ENCODE peak calls at places on chromosomes 13 and 19, in nine cellular contexts. X, F, S, N, A, C, E, T and G are unnamed samples.
A peak's percentile ranks its signal among the peaks of the same experiment; 100 is the strongest.

GRCh38 chr19:14472202-14472961 is 2.8 kb downstream of the PTGER1 start:
- DNase-seq in E (peak; percentile 88), F (no peak), N (peak; percentile 48), S (no peak), X (peak; percentile 70), A (peak; percentile 72), T (peak; percentile 88), C (peak; percentile 68), G (peak; percentile 92)

GRCh38 chr13:97976551-97977375 is 23.3 kb downstream of the IPO5 start:
- DNase-seq in X (no peak), A (no peak), N (no peak), C (no peak), S (no peak), T (peak; percentile 96), F (no peak), E (peak; percentile 18), G (peak; percentile 77)

GRCh38 chr13:94667190-94667589 is 45.2 kb downstream of the SOX21 start:
- DNase-seq in F (no peak), N (no peak), T (no peak), A (no peak), X (no peak), S (no peak), C (no peak), E (no peak), G (no peak)

GRCh38 chr13:27120811-27121210 is 50.8 kb downstream of the USP12 start:
- DNase-seq in C (no peak), X (no peak), T (no peak), F (no peak), E (no peak), S (no peak), N (no peak), A (no peak), G (no peak)

GRCh38 chr19:33545209-33545981 is 23.8 kb upstream of the PEPD start:
- DNase-seq in S (no peak), A (no peak), E (no peak), F (no peak), C (no peak), T (no peak), N (no peak), X (no peak), G (no peak)

GRCh38 chr19:44700547-44700946 is 1.6 kb downstream of the CEACAM16 start:
- DNase-seq in E (no peak), A (no peak), T (no peak), F (no peak), N (no peak), S (no peak), C (no peak), X (no peak), G (no peak)

GRCh38 chr19:42519108-42519507 is 9.2 kb downstream of the CEACAM1 start:
- DNase-seq in E (no peak), T (no peak), S (no peak), N (no peak), X (no peak), F (no peak), C (no peak), A (no peak), G (no peak)

GRCh38 chr19:17886515-17886914 is 14.8 kb downstream of the SLC5A5 start:
- DNase-seq in T (no peak), C (no peak), A (no peak), S (no peak), F (no peak), N (no peak), X (no peak), E (no peak), G (no peak)

GRCh38 chr13:26213345-26213744 is 8.8 kb downstream of the RNF6 start:
- DNase-seq in F (no peak), S (no peak), T (no peak), A (no peak), E (no peak), C (no peak), N (no peak), X (no peak), G (no peak)

GRCh38 chr19:2719910-2720776 is 1.0 kb downstream of the DIRAS1 start:
- DNase-seq in N (peak; percentile 21), C (no peak), E (no peak), S (no peak), F (peak; percentile 18), A (no peak), X (no peak), T (no peak), G (peak; percentile 59)

GRCh38 chr13:44011036-44011435 is 131.3 kb downstream of the LACC1 start:
- DNase-seq in S (no peak), X (no peak), C (no peak), F (no peak), N (peak; percentile 73), T (no peak), E (no peak), A (no peak), G (no peak)

GRCh38 chr19:41439441-41440222 is at the start of gene DMAC2:
- DNase-seq in X (peak; percentile 98), C (peak; percentile 80), F (peak; percentile 88), S (peak; percentile 95), E (peak; percentile 78), N (peak; percentile 98), A (peak; percentile 84), T (peak; percentile 97), G (peak; percentile 99)

GRCh38 chr19:48806518-48806817 is 4.4 kb downstream of the BCAT2 start:
- DNase-seq in F (no peak), X (peak; percentile 61), N (no peak), S (no peak), C (no peak), T (no peak), E (no peak), A (no peak), G (no peak)

GRCh38 chr19:46221981-46222610 is 7.4 kb upstream of the IGFL1 start:
- DNase-seq in E (no peak), T (peak; percentile 85), S (peak; percentile 6), C (no peak), A (no peak), F (peak; percentile 24), X (peak; percentile 63), N (peak; percentile 83), G (no peak)

GRCh38 chr19:3474015-3474414 is 6.3 kb downstream of the SMIM24 start:
- DNase-seq in N (no peak), A (no peak), F (no peak), C (no peak), E (no peak), T (no peak), S (no peak), X (no peak), G (no peak)

GRCh38 chr13:24670927-24671326 is 9.3 kb upstream of the ATP12A start:
- DNase-seq in C (no peak), F (no peak), T (no peak), X (no peak), N (peak; percentile 32), E (no peak), A (no peak), S (no peak), G (no peak)

GRCh38 chr19:11673608-11674041 is 65.1 kb downstream of the ZNF823 start:
- DNase-seq in C (no peak), N (peak; percentile 62), A (no peak), T (peak; percentile 87), X (peak; percentile 39), E (peak; percentile 33), F (no peak), S (no peak), G (peak; percentile 91)

GRCh38 chr19:6773323-6773931 is 919 bp downstream of the VAV1 start:
- DNase-seq in F (no peak), T (peak; percentile 69), N (no peak), C (no peak), E (no peak), S (no peak), X (no peak), A (peak; percentile 32), G (no peak)

GRCh38 chr19:54345938-54346386 is 7.0 kb upstream of the LILRA4 start:
- DNase-seq in S (no peak), E (no peak), C (no peak), X (no peak), A (no peak), N (no peak), T (peak; percentile 20), F (no peak), G (no peak)

GRCh38 chr19:6127716-6128335 is 7.6 kb upstream of the ACSBG2 start:
- DNase-seq in T (no peak), E (no peak), N (peak; percentile 43), S (no peak), X (no peak), F (no peak), A (no peak), C (no peak), G (no peak)

GRCh38 chr13:50389726-50390125 is 374.5 kb downstream of the KCNRG start:
- DNase-seq in A (no peak), S (no peak), C (no peak), N (no peak), X (no peak), T (no peak), F (no peak), E (no peak), G (no peak)